ENCODE peak calls at places on chromosomes 4 and X, in ten cellular contexts. O, Z, F, R, G, H, V, S, D and I are unnamed samples.

GRCh38 chrX:153888344-153888743 is 2.4 kb upstream of the L1CAM start:
- DNase-seq in O (no peak), Z (no peak), F (no peak), R (no peak), G (no peak), H (no peak), V (no peak), S (no peak), D (no peak), I (no peak)

GRCh38 chr4:72094054-72094780 is 62.4 kb downstream of the NPFFR2 start:
- DNase-seq in O (no peak), Z (no peak), F (no peak), R (no peak), G (no peak), H (no peak), V (no peak), S (no peak), D (no peak), I (no peak)

GRCh38 chrX:110089656-110090404 is 86.9 kb downstream of the TMEM164 start:
- DNase-seq in O (no peak), Z (peak; percentile 91), F (no peak), R (no peak), G (no peak), H (no peak), V (peak; percentile 92), S (no peak), D (no peak), I (no peak)

GRCh38 chrX:29561417-29561816 is 653.9 kb upstream of the MAGEB2 start:
- DNase-seq in O (no peak), Z (no peak), F (peak; percentile 17), R (no peak), G (no peak), H (no peak), V (peak; percentile 39), S (no peak), D (no peak), I (no peak)

GRCh38 chr4:152138451-152138850 is 377.6 kb upstream of the GATB start:
- DNase-seq in O (no peak), Z (no peak), F (no peak), R (no peak), G (no peak), H (no peak), V (peak; percentile 48), S (no peak), D (no peak), I (no peak)

GRCh38 chrX:118745570-118745969 is 18.2 kb downstream of the IL13RA1 start:
- DNase-seq in O (no peak), Z (no peak), F (no peak), R (no peak), G (no peak), H (no peak), V (no peak), S (no peak), D (no peak), I (no peak)

GRCh38 chr4:2592572-2592971 is 56.1 kb downstream of the FAM193A start:
- DNase-seq in O (no peak), Z (peak; percentile 32), F (no peak), R (no peak), G (no peak), H (no peak), V (no peak), S (no peak), D (no peak), I (no peak)

GRCh38 chrX:46502848-46503247 is 42.4 kb downstream of the ZNF674 start:
- DNase-seq in O (no peak), Z (no peak), F (no peak), R (no peak), G (no peak), H (no peak), V (no peak), S (no peak), D (no peak), I (no peak)

GRCh38 chrX:13747836-13748235 is 13.3 kb downstream of the OFD1 start:
- DNase-seq in O (peak; percentile 29), Z (peak; percentile 56), F (peak; percentile 67), R (peak; percentile 57), G (peak; percentile 29), H (no peak), V (peak; percentile 51), S (peak; percentile 24), D (no peak), I (peak; percentile 33)

GRCh38 chr4:88907478-88907877 is 149.5 kb downstream of the FAM13A start:
- DNase-seq in O (no peak), Z (no peak), F (no peak), R (no peak), G (no peak), H (no peak), V (no peak), S (no peak), D (no peak), I (no peak)

GRCh38 chr4:169443748-169444147 is 168.6 kb downstream of the NEK1 start:
- DNase-seq in O (no peak), Z (no peak), F (no peak), R (no peak), G (no peak), H (no peak), V (no peak), S (no peak), D (no peak), I (no peak)

GRCh38 chr4:166941629-166942028 is 292.7 kb downstream of the SPOCK3 start:
- DNase-seq in O (no peak), Z (no peak), F (no peak), R (peak; percentile 8), G (no peak), H (no peak), V (no peak), S (peak; percentile 68), D (no peak), I (no peak)

GRCh38 chr4:141340458-141340857 is 119.8 kb downstream of the ZNF330 start:
- DNase-seq in O (no peak), Z (no peak), F (no peak), R (no peak), G (no peak), H (no peak), V (no peak), S (no peak), D (no peak), I (no peak)

GRCh38 chr4:69617083-69617694 is 22.3 kb downstream of the UGT2A2 start:
- DNase-seq in O (no peak), Z (peak; percentile 53), F (peak; percentile 1), R (peak; percentile 53), G (peak; percentile 15), H (no peak), V (peak; percentile 72), S (no peak), D (no peak), I (no peak)

GRCh38 chr4:154506253-154506652 is 14.7 kb upstream of the DCHS2 start:
- DNase-seq in O (no peak), Z (peak; percentile 43), F (peak; percentile 37), R (peak; percentile 60), G (peak; percentile 21), H (no peak), V (peak; percentile 75), S (no peak), D (no peak), I (peak; percentile 41)

GRCh38 chr4:75673959-75674328 is 733 bp upstream of the G3BP2 start:
- DNase-seq in O (no peak), Z (no peak), F (no peak), R (peak; percentile 32), G (no peak), H (no peak), V (no peak), S (no peak), D (no peak), I (no peak)

GRCh38 chr4:83180469-83180968 is 66.0 kb upstream of the PLAC8 start:
- DNase-seq in O (no peak), Z (peak; percentile 42), F (no peak), R (no peak), G (no peak), H (no peak), V (no peak), S (no peak), D (no peak), I (no peak)